ENCODE peak calls at places on chromosomes 16 and 17, in ten cellular contexts. U is CD8-positive, alpha-beta T cell; L is mesendoderm; O is small intestine; W is lung; B is cardiac muscle cell; E is fibroblast of lung; Y is naive thymus-derived CD4-positive, alpha-beta T cell; C is gastrocnemius medialis; V is H7. G is an unnamed sample.

GRCh38 chr17:68020451-68020779 is 15.1 kb upstream of the KPNA2 start:
- DNase-seq in U (no peak), L (no peak), O (peak; percentile 49), W (no peak), B (peak; percentile 12), E (no peak), Y (no peak), C (no peak), V (no peak), G (peak; percentile 10)

GRCh38 chr17:81241648-81242420 is 2.7 kb downstream of the NDUFAF8 start:
- DNase-seq in U (peak; percentile 68), L (peak; percentile 75), O (no peak), W (peak; percentile 50), B (peak; percentile 48), E (peak; percentile 19), Y (peak; percentile 61), C (peak; percentile 52), V (peak; percentile 98), G (peak; percentile 41)

GRCh38 chr17:59796138-59796537 is 88.7 kb downstream of the VMP1 start:
- DNase-seq in U (no peak), L (no peak), O (no peak), W (no peak), B (no peak), E (no peak), Y (no peak), C (no peak), V (no peak), G (no peak)

GRCh38 chr17:17433260-17433659 is 43.5 kb upstream of the MED9 start:
- DNase-seq in U (no peak), L (no peak), O (no peak), W (peak; percentile 68), B (peak; percentile 96), E (peak; percentile 25), Y (no peak), C (no peak), V (no peak), G (peak; percentile 79)

GRCh38 chr16:30539000-30539964 is 4.6 kb upstream of the ZNF747 start:
- DNase-seq in U (no peak), L (no peak), O (no peak), W (no peak), B (no peak), E (no peak), Y (no peak), C (no peak), V (no peak), G (no peak)

GRCh38 chr17:46270032-46270431 is 24.9 kb upstream of the LRRC37A start:
- DNase-seq in U (no peak), L (no peak), O (no peak), W (peak; percentile 21), B (no peak), E (no peak), Y (no peak), C (no peak), V (no peak), G (no peak)

GRCh38 chr17:68906638-68907037 is 48.6 kb downstream of the ABCA8 start:
- DNase-seq in U (no peak), L (peak; percentile 18), O (peak; percentile 2), W (no peak), B (peak; percentile 55), E (peak; percentile 39), Y (no peak), C (no peak), V (peak; percentile 9), G (peak; percentile 46)

GRCh38 chr16:2150418-2151187 is 2.2 kb downstream of the RAB26 start:
- DNase-seq in U (no peak), L (peak; percentile 94), O (peak; percentile 61), W (no peak), B (peak; percentile 56), E (peak; percentile 66), Y (no peak), C (no peak), V (peak; percentile 87), G (peak; percentile 73)

GRCh38 chr16:79261461-79261860 is 339.1 kb downstream of the MAF start:
- DNase-seq in U (peak; percentile 25), L (peak; percentile 70), O (peak; percentile 67), W (no peak), B (no peak), E (no peak), Y (no peak), C (no peak), V (peak; percentile 75), G (no peak)

GRCh38 chr16:78562650-78563049 is 463.2 kb downstream of the WWOX start:
- DNase-seq in U (no peak), L (no peak), O (no peak), W (no peak), B (no peak), E (no peak), Y (no peak), C (no peak), V (no peak), G (no peak)

GRCh38 chr17:52106638-52107261 is 51.8 kb downstream of the CA10 start:
- DNase-seq in U (peak; percentile 27), L (peak; percentile 49), O (peak; percentile 44), W (no peak), B (peak; percentile 50), E (peak; percentile 8), Y (peak; percentile 23), C (no peak), V (peak; percentile 40), G (peak; percentile 46)

GRCh38 chr17:52111182-52111581 is 47.3 kb downstream of the CA10 start:
- DNase-seq in U (no peak), L (no peak), O (no peak), W (no peak), B (no peak), E (no peak), Y (no peak), C (no peak), V (no peak), G (no peak)

GRCh38 chr17:52105601-52106000 is 52.9 kb downstream of the CA10 start:
- DNase-seq in U (no peak), L (no peak), O (no peak), W (no peak), B (no peak), E (no peak), Y (no peak), C (no peak), V (no peak), G (peak; percentile 6)

GRCh38 chr17:52106070-52106469 is 52.4 kb downstream of the CA10 start:
- DNase-seq in U (no peak), L (no peak), O (no peak), W (no peak), B (no peak), E (no peak), Y (no peak), C (no peak), V (no peak), G (no peak)
- H3K4me3 ChIP-seq in U (no peak overlapping the region), L (no peak overlapping the region), O (no peak overlapping the region), W (no peak overlapping the region), B (no peak overlapping the region), E (no peak overlapping the region), Y (no peak overlapping the region), C (no peak overlapping the region), V (no peak overlapping the region), G (no peak overlapping the region)

GRCh38 chr17:73286863-73287296 is 24.9 kb downstream of the CDC42EP4 start:
- DNase-seq in U (no peak), L (no peak), O (no peak), W (no peak), B (peak; percentile 73), E (peak; percentile 76), Y (no peak), C (no peak), V (no peak), G (peak; percentile 83)
- H3K4me3 ChIP-seq in U (no peak overlapping the region), L (no peak overlapping the region), O (no peak overlapping the region), W (no peak overlapping the region), B (no peak overlapping the region), E (no peak overlapping the region), Y (no peak overlapping the region), C (no peak overlapping the region), V (no peak overlapping the region), G (no peak overlapping the region)

DNA sequence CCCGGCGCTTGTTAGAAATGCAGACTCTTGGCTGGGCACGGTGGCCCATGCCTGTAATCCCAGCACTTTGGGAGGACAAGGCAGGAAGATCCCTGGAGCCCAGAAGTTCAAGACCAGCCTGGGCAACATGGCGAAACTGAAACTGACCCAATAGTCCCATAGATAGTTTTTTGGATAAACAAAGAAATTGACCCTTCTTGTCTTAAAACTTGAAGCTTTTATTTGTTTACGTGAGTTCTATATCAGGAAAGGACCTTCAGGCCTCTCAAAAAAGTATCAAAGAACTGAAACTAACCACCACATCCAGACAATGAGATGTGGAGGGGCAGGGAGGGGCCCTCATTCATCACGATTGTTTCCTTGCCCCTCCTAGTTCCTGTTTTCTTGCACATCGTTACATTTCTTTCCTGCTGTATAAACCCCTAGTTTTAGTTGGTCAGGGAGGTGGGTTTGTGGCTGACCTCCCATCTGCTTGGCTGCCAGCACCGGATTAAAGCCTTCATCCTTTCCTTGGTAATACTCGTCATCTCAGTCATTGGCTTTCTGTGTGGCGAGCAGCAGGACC is 29.9 kb upstream of the PRM1 start:
- DNase-seq in U (peak; percentile 45), L (no peak), O (no peak), W (no peak), B (no peak), E (peak; percentile 35), Y (peak; percentile 52), C (no peak), V (no peak), G (no peak)
- H3K4me3 ChIP-seq in U (no peak overlapping the region), L (no peak overlapping the region), O (no peak overlapping the region), W (no peak overlapping the region), B (no peak overlapping the region), E (no peak overlapping the region), Y (peak overlapping the region; percentile 16), C (no peak overlapping the region), V (no peak overlapping the region), G (no peak overlapping the region)

GRCh38 chr16:56525154-56525720 is 5.4 kb upstream of the BBS2 start:
- DNase-seq in U (no peak), L (no peak), O (no peak), W (no peak), B (peak; percentile 50), E (peak; percentile 38), Y (no peak), C (no peak), V (no peak), G (peak; percentile 82)
- H3K4me3 ChIP-seq in U (no peak overlapping the region), L (no peak overlapping the region), O (no peak overlapping the region), W (no peak overlapping the region), B (no peak overlapping the region), E (no peak overlapping the region), Y (no peak overlapping the region), C (no peak overlapping the region), V (no peak overlapping the region), G (no peak overlapping the region)

DNA sequence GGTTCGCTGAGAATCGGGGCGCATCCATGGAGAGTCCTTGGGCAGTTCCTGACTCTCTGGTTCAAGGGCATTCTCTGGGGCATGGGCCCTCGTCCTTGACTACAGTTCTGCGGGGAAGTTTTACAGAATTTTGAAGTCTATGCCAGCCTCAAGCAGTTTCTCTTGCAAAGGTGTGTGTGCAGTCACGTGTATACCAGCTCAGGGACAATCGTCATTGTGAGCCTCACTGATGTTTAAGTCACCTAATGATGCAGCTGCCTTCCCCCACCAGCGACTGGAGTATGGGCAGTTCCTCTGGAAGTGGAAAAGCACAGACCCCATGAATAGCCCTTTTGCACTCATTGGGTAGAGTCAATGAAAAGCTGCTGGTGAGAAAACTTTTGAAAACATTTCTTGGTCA is 1.3 kb downstream of the PLCG2 start:
- DNase-seq in U (no peak), L (no peak), O (no peak), W (no peak), B (no peak), E (no peak), Y (no peak), C (no peak), V (no peak), G (no peak)
- H3K4me3 ChIP-seq in U (no peak overlapping the region), L (no peak overlapping the region), O (peak overlapping the region; percentile 97), W (no peak overlapping the region), B (no peak overlapping the region), E (no peak overlapping the region), Y (no peak overlapping the region), C (no peak overlapping the region), V (no peak overlapping the region), G (no peak overlapping the region)

GRCh38 chr17:73237714-73238113 is 24.0 kb downstream of the CPSF4L start:
- DNase-seq in U (no peak), L (no peak), O (no peak), W (no peak), B (no peak), E (no peak), Y (peak; percentile 14), C (no peak), V (no peak), G (no peak)
- H3K4me3 ChIP-seq in U (no peak overlapping the region), L (no peak overlapping the region), O (no peak overlapping the region), W (no peak overlapping the region), B (no peak overlapping the region), E (no peak overlapping the region), Y (no peak overlapping the region), C (no peak overlapping the region), V (no peak overlapping the region), G (no peak overlapping the region)

G was measured in fibroblast of mammary gland.